ENCODE peak calls at places on chromosomes 4 and X, in seven cellular contexts. Y is SK-N-SH; O is stimulated activated CD4-positive, alpha-beta T cell treated with anti-CD3 and anti-CD28 coated beads, TNF-alpha, amount 100 ng/mL, for 24 hours; J is left cardiac atrium; U is GF-D8; Q is SHP77 treated with DMSO at 0.1 percent for 48 hours; B is NCI-H1092. T is an unnamed sample.

GRCh38 chrX:117138070-117138469 is 675.3 kb upstream of the CT83 start:
- DNase-seq in Y (no peak), O (no peak), J (no peak), U (no peak), Q (no peak), B (no peak), T (no peak)

GRCh38 chrX:19535481-19535880 is 20.2 kb upstream of the MAP3K15 start:
- DNase-seq in Y (peak; percentile 49), O (no peak), J (no peak), U (no peak), Q (no peak), B (no peak), T (no peak)

GRCh38 chrX:133402042-133402453 is 13.2 kb downstream of the GPC4 start:
- DNase-seq in Y (no peak), O (no peak), J (no peak), U (no peak), Q (no peak), B (no peak), T (no peak)

GRCh38 chrX:148372925-148373324 is 127.5 kb upstream of the AFF2 start:
- DNase-seq in Y (no peak), O (no peak), J (no peak), U (no peak), Q (no peak), B (no peak), T (no peak)

GRCh38 chr4:6641164-6641970 is 882 bp downstream of the MRFAP1 start:
- DNase-seq in Y (peak; percentile 67), O (peak; percentile 13), J (peak; percentile 69), U (no peak), Q (no peak), B (no peak), T (no peak)

GRCh38 chr4:185811509-185812364 is at the start of gene SORBS2:
- DNase-seq in Y (peak; percentile 78), O (no peak), J (no peak), U (no peak), Q (peak; percentile 58), B (peak; percentile 79), T (no peak)

GRCh38 chrX:115563633-115564182 is 2.7 kb downstream of the PLS3 start:
- DNase-seq in Y (no peak), O (no peak), J (no peak), U (no peak), Q (no peak), B (no peak), T (peak; percentile 19)

GRCh38 chr4:169657470-169658107 is 37.2 kb downstream of the CLCN3 start:
- DNase-seq in Y (no peak), O (no peak), J (no peak), U (no peak), Q (no peak), B (no peak), T (no peak)

GRCh38 chr4:55345980-55346850 is at the start of gene SRD5A3:
- DNase-seq in Y (peak; percentile 96), O (peak; percentile 73), J (peak; percentile 89), U (peak; percentile 58), Q (peak; percentile 73), B (peak; percentile 78), T (peak; percentile 91)

GRCh38 chrX:153870288-153870690 is 15.7 kb downstream of the L1CAM start:
- DNase-seq in Y (no peak), O (no peak), J (no peak), U (no peak), Q (no peak), B (no peak), T (no peak)

GRCh38 chr4:82223715-82224114 is 150.1 kb downstream of the HNRNPD start:
- DNase-seq in Y (no peak), O (no peak), J (peak; percentile 26), U (peak; percentile 66), Q (no peak), B (no peak), T (no peak)

GRCh38 chrX:154136627-154137161 is 7.3 kb upstream of the OPN1LW start:
- DNase-seq in Y (peak; percentile 89), O (peak; percentile 37), J (peak; percentile 78), U (no peak), Q (no peak), B (peak; percentile 76), T (peak; percentile 95)

GRCh38 chr4:83328486-83328885 is 6.2 kb downstream of the HPSE start:
- DNase-seq in Y (no peak), O (no peak), J (no peak), U (no peak), Q (no peak), B (no peak), T (peak; percentile 59)

GRCh38 chr4:112109455-112110425 is 35.5 kb upstream of the FAM241A start:
- DNase-seq in Y (no peak), O (no peak), J (no peak), U (no peak), Q (no peak), B (no peak), T (no peak)